ENCODE peak calls at places on chromosome 15, in seven cellular contexts. Y is right lobe of liver; K is mesendoderm; G is Kasumi-1; O is stimulated activated naive B cell treated with anti-CD40 and anti-IgM and Interleukin-4, amounts not matched to agents 10 μg/mL and 1 μg/mL and 100 μg/mL, for 72 hours; X is Caki2; U is amygdala. A is an unnamed sample.

GRCh38 chr15:77753238-77753873 is 120.6 kb upstream of the LINGO1 start:
- DNase-seq in K (peak), U (no peak), X (peak), G (peak), O (no peak), Y (no peak), A (no peak)

GRCh38 chr15:101294731-101295606 is at the start of gene SNRPA1:
- DNase-seq in X (peak), U (peak), Y (peak), G (peak), O (peak), K (peak), A (peak)

GRCh38 chr15:96171271-96171739 is 159.2 kb upstream of the NR2F2 start:
- DNase-seq in Y (peak), X (peak), U (no peak), O (no peak), K (peak), G (no peak), A (no peak)

GRCh38 chr15:71603379-71603778 is 207.0 kb upstream of the NR2E3 start:
- DNase-seq in U (no peak), O (no peak), G (no peak), X (no peak), Y (no peak), K (no peak), A (no peak)

GRCh38 chr15:79425591-79426295 is 6.4 kb upstream of the MINAR1 start:
- DNase-seq in O (no peak), Y (no peak), G (no peak), U (no peak), K (no peak), X (no peak), A (no peak)

GRCh38 chr15:88954431-88955277 is 41.5 kb upstream of the MFGE8 start:
- DNase-seq in X (no peak), U (no peak), O (no peak), K (no peak), G (no peak), Y (no peak), A (peak)

GRCh38 chr15:38389924-38390542 is 63.9 kb upstream of the FAM98B start:
- DNase-seq in O (peak), Y (peak), G (peak), X (peak), U (no peak), K (peak), A (peak)

GRCh38 chr15:70342141-70342540 is 244.4 kb upstream of the TLE3 start:
- DNase-seq in G (no peak), O (no peak), Y (no peak), X (no peak), U (no peak), K (no peak), A (no peak)

GRCh38 chr15:36936652-36937051 is 163.7 kb downstream of the MEIS2 start:
- DNase-seq in Y (no peak), U (no peak), K (no peak), O (no peak), X (no peak), G (no peak), A (no peak)

GRCh38 chr15:88465633-88466219 is 1.5 kb downstream of the MRPL46 start:
- DNase-seq in K (peak), U (no peak), G (no peak), O (no peak), Y (peak), X (peak), A (no peak)

GRCh38 chr15:31403096-31403495 is 76.5 kb downstream of the KLF13 start:
- DNase-seq in O (no peak), G (no peak), Y (no peak), X (no peak), U (no peak), K (no peak), A (no peak)

GRCh38 chr15:72368315-72368714 is 7.5 kb downstream of the HEXA start:
- DNase-seq in K (no peak), X (no peak), U (no peak), G (peak), Y (no peak), O (no peak), A (no peak)

GRCh38 chr15:39459538-39459937 is 121.3 kb upstream of the THBS1 start:
- DNase-seq in G (no peak), U (no peak), O (no peak), K (no peak), Y (no peak), X (no peak), A (no peak)

GRCh38 chr15:31371520-31372240 is 45.0 kb downstream of the KLF13 start:
- DNase-seq in K (no peak), X (no peak), G (no peak), O (no peak), Y (no peak), U (no peak), A (no peak)

GRCh38 chr15:68640791-68641331 is 62.1 kb downstream of the CORO2B start:
- DNase-seq in O (no peak), K (no peak), X (no peak), G (no peak), U (no peak), Y (no peak), A (no peak)

GRCh38 chr15:48592221-48592731 is 53.2 kb downstream of the FBN1 start:
- DNase-seq in O (no peak), X (peak), K (peak), Y (no peak), G (no peak), U (no peak), A (no peak)

GRCh38 chr15:88894819-88895767 is at the start of gene HAPLN3:
- DNase-seq in Y (no peak), G (peak), K (peak), U (no peak), X (peak), O (peak), A (no peak)

GRCh38 chr15:82928711-82929110 is 23.8 kb downstream of the HOMER2 start:
- DNase-seq in G (no peak), O (no peak), U (no peak), Y (no peak), X (no peak), K (no peak), A (no peak)

GRCh38 chr15:74196175-74196574 is 6.4 kb downstream of the STRA6 start:
- DNase-seq in U (no peak), Y (no peak), G (no peak), K (no peak), X (peak), O (no peak), A (no peak)

GRCh38 chr15:64447536-64448315 is 12.7 kb upstream of the ZNF609 start:
- DNase-seq in Y (no peak), O (no peak), U (no peak), G (peak), K (no peak), X (no peak), A (no peak)

GRCh38 chr15:63296195-63296594 is 18.8 kb downstream of the APH1B start:
- DNase-seq in Y (peak), X (no peak), G (no peak), O (no peak), K (no peak), U (no peak), A (no peak)

GRCh38 chr15:89828324-89829145 is 13.9 kb upstream of the ANPEP start:
- DNase-seq in G (no peak), K (peak), O (no peak), U (no peak), X (peak), Y (peak), A (no peak)

GRCh38 chr15:45573961-45574629 is 13.1 kb upstream of the BLOC1S6 start:
- DNase-seq in X (peak), U (no peak), G (no peak), K (peak), Y (no peak), O (no peak), A (peak)

GRCh38 chr15:98682992-98683701 is 34.8 kb downstream of the IGF1R start:
- DNase-seq in O (no peak), U (no peak), Y (no peak), K (no peak), X (no peak), G (no peak), A (no peak)

GRCh38 chr15:43514241-43515057 is 3.0 kb upstream of the MAP1A start:
- DNase-seq in G (peak), Y (no peak), O (no peak), K (peak), U (peak), X (peak), A (peak)

GRCh38 chr15:33068531-33068990 is 126.0 kb downstream of the FMN1 start:
- DNase-seq in U (no peak), Y (no peak), G (no peak), X (peak), O (no peak), K (peak), A (no peak)

GRCh38 chr15:58873267-58873666 is 60.2 kb downstream of the SLTM start:
- DNase-seq in X (no peak), K (no peak), Y (no peak), O (no peak), G (no peak), U (no peak), A (no peak)

GRCh38 chr15:54820098-54820497 is 376.6 kb downstream of the RSL24D1 start:
- DNase-seq in K (no peak), U (no peak), O (no peak), X (no peak), G (no peak), Y (no peak), A (no peak)

GRCh38 chr15:88238618-88239430 is 17.7 kb downstream of the NTRK3 start:
- DNase-seq in Y (no peak), X (no peak), K (peak), O (no peak), G (no peak), U (no peak), A (no peak)

GRCh38 chr15:40301467-40302179 is 6.1 kb downstream of the PLCB2 start:
- DNase-seq in K (peak), X (no peak), O (no peak), U (no peak), Y (peak), G (peak), A (peak)

GRCh38 chr15:98840010-98840409 is 167.6 kb downstream of the PGPEP1L start:
- DNase-seq in U (no peak), Y (no peak), K (no peak), G (no peak), O (no peak), X (no peak), A (no peak)

GRCh38 chr15:66573719-66574641 is 8.2 kb upstream of the LCTL start:
- DNase-seq in K (no peak), Y (peak), G (no peak), U (no peak), X (no peak), O (no peak), A (no peak)

GRCh38 chr15:97099040-97099439 is 768.5 kb downstream of the NR2F2 start:
- DNase-seq in Y (no peak), G (no peak), X (no peak), U (no peak), O (no peak), K (no peak), A (no peak)

GRCh38 chr15:83207622-83208356 is at the start of gene HDGFL3:
- DNase-seq in U (no peak), X (peak), K (peak), Y (peak), O (peak), G (no peak), A (peak)